ENCODE peak calls at places on chromosomes 3 and 15, in eight cellular contexts. P, K, I, O, D, S, G and R are unnamed samples.

GRCh38 chr3:45773714-45774449 is 22.5 kb downstream of the SLC6A20 start:
- DNase-seq in P (peak; percentile 34), K (no peak), I (no peak), O (no peak), D (no peak), S (peak; percentile 33), G (no peak), R (no peak)

GRCh38 chr3:97391167-97391566 is 373.4 kb upstream of the ARL6 start:
- DNase-seq in P (no peak), K (no peak), I (no peak), O (no peak), D (no peak), S (no peak), G (no peak), R (no peak)

GRCh38 chr3:150480802-150481201 is 65.5 kb downstream of the SERP1 start:
- DNase-seq in P (no peak), K (no peak), I (no peak), O (no peak), D (no peak), S (no peak), G (no peak), R (no peak)

GRCh38 chr15:81113204-81113657 is 20.8 kb upstream of the CFAP161 start:
- DNase-seq in P (no peak), K (no peak), I (no peak), O (no peak), D (no peak), S (no peak), G (no peak), R (no peak)

GRCh38 chr3:187739125-187739560 is 6.1 kb downstream of the BCL6 start:
- DNase-seq in P (no peak), K (no peak), I (peak; percentile 49), O (no peak), D (no peak), S (no peak), G (peak; percentile 69), R (peak; percentile 43)

GRCh38 chr3:138188013-138188352 is 882 bp downstream of the ARMC8 start:
- DNase-seq in P (no peak), K (no peak), I (no peak), O (peak; percentile 85), D (no peak), S (no peak), G (peak; percentile 30), R (no peak)

GRCh38 chr15:87522997-87523396 is 733.5 kb downstream of the NTRK3 start:
- DNase-seq in P (no peak), K (no peak), I (no peak), O (no peak), D (no peak), S (no peak), G (no peak), R (no peak)

GRCh38 chr3:122183521-122183892 is at the start of gene CASR:
- DNase-seq in P (no peak), K (no peak), I (no peak), O (peak; percentile 8), D (peak; percentile 16), S (peak; percentile 36), G (no peak), R (peak; percentile 52)

GRCh38 chr15:62360286-62360685 is 195.2 kb upstream of the C2CD4B start:
- DNase-seq in P (no peak), K (no peak), I (no peak), O (no peak), D (no peak), S (no peak), G (no peak), R (no peak)

GRCh38 chr3:22938739-22939138 is 264.4 kb upstream of the UBE2E2 start:
- DNase-seq in P (no peak), K (no peak), I (no peak), O (no peak), D (no peak), S (no peak), G (no peak), R (no peak)

GRCh38 chr15:87566236-87566635 is 690.3 kb downstream of the NTRK3 start:
- DNase-seq in P (no peak), K (no peak), I (no peak), O (no peak), D (no peak), S (no peak), G (no peak), R (no peak)

GRCh38 chr3:94525039-94525438 is 462.2 kb downstream of the NSUN3 start:
- DNase-seq in P (peak; percentile 64), K (no peak), I (peak; percentile 12), O (no peak), D (peak; percentile 17), S (no peak), G (peak; percentile 50), R (peak; percentile 8)

GRCh38 chr15:73781038-73781925 is 28.1 kb upstream of the INSYN1 start:
- DNase-seq in P (peak; percentile 72), K (no peak), I (no peak), O (peak; percentile 53), D (peak; percentile 62), S (no peak), G (no peak), R (peak; percentile 55)

GRCh38 chr15:58260911-58261267 is 122.7 kb downstream of the AQP9 start:
- DNase-seq in P (no peak), K (no peak), I (no peak), O (peak; percentile 63), D (no peak), S (no peak), G (no peak), R (no peak)

GRCh38 chr3:35639251-35640185 is at the start of gene ARPP21:
- DNase-seq in P (no peak), K (no peak), I (peak; percentile 49), O (peak; percentile 51), D (peak; percentile 58), S (no peak), G (no peak), R (peak; percentile 57)

GRCh38 chr15:74616020-74616939 is 644 bp downstream of the CLK3 start:
- DNase-seq in P (peak; percentile 83), K (peak; percentile 62), I (no peak), O (peak; percentile 84), D (no peak), S (peak; percentile 93), G (peak; percentile 75), R (peak; percentile 48)

GRCh38 chr3:160136421-160136820 is 88.8 kb upstream of the C3orf80 start:
- DNase-seq in P (no peak), K (no peak), I (no peak), O (no peak), D (no peak), S (no peak), G (no peak), R (no peak)

GRCh38 chr3:42164635-42165034 is 73.5 kb downstream of the TRAK1 start:
- DNase-seq in P (no peak), K (no peak), I (no peak), O (no peak), D (no peak), S (no peak), G (no peak), R (no peak)